ENCODE peak calls at places on chromosomes 5 and 9, in ten cellular contexts. One of them, this sample, is unnamed.

GRCh38 chr5:129244478-129244877 is 149.9 kb downstream of the ISOC1 start:
- DNase-seq in cardiac muscle cell: peak
- DNase-seq in NCI-H1092: no peak
- DNase-seq in GF-D8: no peak
- DNase-seq in NCI-H460: no peak
- DNase-seq in left colon: no peak
- DNase-seq in activated T-helper 9 cell treated with anti-CD3 and anti-CD28 coated beads, Interleukin-2, amount 50 U/mL, for 16 hours: no peak
- DNase-seq in NCI-H1105 treated with DMSO at 0.1 percent for 48 hours: no peak
- DNase-seq in anterior cingulate cortex: no peak
- DNase-seq in neural crest cell: no peak
- DNase-seq in this sample: no peak

GRCh38 chr5:103358305-103358996 is 99.9 kb downstream of the MACIR start:
- DNase-seq in cardiac muscle cell: peak
- DNase-seq in NCI-H1092: no peak
- DNase-seq in GF-D8: no peak
- DNase-seq in NCI-H460: no peak
- DNase-seq in left colon: no peak
- DNase-seq in activated T-helper 9 cell treated with anti-CD3 and anti-CD28 coated beads, Interleukin-2, amount 50 U/mL, for 16 hours: no peak
- DNase-seq in NCI-H1105 treated with DMSO at 0.1 percent for 48 hours: no peak
- DNase-seq in anterior cingulate cortex: no peak
- DNase-seq in neural crest cell: no peak
- DNase-seq in this sample: no peak

GRCh38 chr9:127493592-127494303 is 42.4 kb downstream of the LRSAM1 start:
- DNase-seq in cardiac muscle cell: no peak
- DNase-seq in NCI-H1092: no peak
- DNase-seq in GF-D8: no peak
- DNase-seq in NCI-H460: no peak
- DNase-seq in left colon: peak
- DNase-seq in activated T-helper 9 cell treated with anti-CD3 and anti-CD28 coated beads, Interleukin-2, amount 50 U/mL, for 16 hours: no peak
- DNase-seq in NCI-H1105 treated with DMSO at 0.1 percent for 48 hours: no peak
- DNase-seq in anterior cingulate cortex: no peak
- DNase-seq in neural crest cell: no peak
- DNase-seq in this sample: no peak

GRCh38 chr9:112384690-112385089 is 4.8 kb downstream of the HSDL2 start:
- DNase-seq in cardiac muscle cell: no peak
- DNase-seq in NCI-H1092: no peak
- DNase-seq in GF-D8: peak
- DNase-seq in NCI-H460: no peak
- DNase-seq in left colon: no peak
- DNase-seq in activated T-helper 9 cell treated with anti-CD3 and anti-CD28 coated beads, Interleukin-2, amount 50 U/mL, for 16 hours: no peak
- DNase-seq in NCI-H1105 treated with DMSO at 0.1 percent for 48 hours: no peak
- DNase-seq in anterior cingulate cortex: no peak
- DNase-seq in neural crest cell: no peak
- DNase-seq in this sample: no peak

GRCh38 chr9:123411636-123412035 is 55.6 kb downstream of the CRB2 start:
- DNase-seq in cardiac muscle cell: no peak
- DNase-seq in NCI-H1092: no peak
- DNase-seq in GF-D8: no peak
- DNase-seq in NCI-H460: no peak
- DNase-seq in left colon: no peak
- DNase-seq in activated T-helper 9 cell treated with anti-CD3 and anti-CD28 coated beads, Interleukin-2, amount 50 U/mL, for 16 hours: no peak
- DNase-seq in NCI-H1105 treated with DMSO at 0.1 percent for 48 hours: no peak
- DNase-seq in anterior cingulate cortex: no peak
- DNase-seq in neural crest cell: no peak
- DNase-seq in this sample: no peak

GRCh38 chr5:52920929-52921328 is 68.2 kb upstream of the ITGA2 start:
- DNase-seq in cardiac muscle cell: peak
- DNase-seq in NCI-H1092: no peak
- DNase-seq in GF-D8: no peak
- DNase-seq in NCI-H460: no peak
- DNase-seq in left colon: no peak
- DNase-seq in activated T-helper 9 cell treated with anti-CD3 and anti-CD28 coated beads, Interleukin-2, amount 50 U/mL, for 16 hours: no peak
- DNase-seq in NCI-H1105 treated with DMSO at 0.1 percent for 48 hours: no peak
- DNase-seq in anterior cingulate cortex: no peak
- DNase-seq in neural crest cell: no peak
- DNase-seq in this sample: no peak

GRCh38 chr5:42502613-42503470 is 79.6 kb downstream of the GHR start:
- DNase-seq in cardiac muscle cell: no peak
- DNase-seq in NCI-H1092: no peak
- DNase-seq in GF-D8: no peak
- DNase-seq in NCI-H460: no peak
- DNase-seq in left colon: no peak
- DNase-seq in activated T-helper 9 cell treated with anti-CD3 and anti-CD28 coated beads, Interleukin-2, amount 50 U/mL, for 16 hours: no peak
- DNase-seq in NCI-H1105 treated with DMSO at 0.1 percent for 48 hours: no peak
- DNase-seq in anterior cingulate cortex: no peak
- DNase-seq in neural crest cell: no peak
- DNase-seq in this sample: no peak

GRCh38 chr5:96652769-96653455 is 9.3 kb upstream of the CAST start:
- DNase-seq in cardiac muscle cell: no peak
- DNase-seq in NCI-H1092: no peak
- DNase-seq in GF-D8: no peak
- DNase-seq in NCI-H460: no peak
- DNase-seq in left colon: no peak
- DNase-seq in activated T-helper 9 cell treated with anti-CD3 and anti-CD28 coated beads, Interleukin-2, amount 50 U/mL, for 16 hours: no peak
- DNase-seq in NCI-H1105 treated with DMSO at 0.1 percent for 48 hours: no peak
- DNase-seq in anterior cingulate cortex: no peak
- DNase-seq in neural crest cell: no peak
- DNase-seq in this sample: no peak

GRCh38 chr5:147168578-147169327 is 66.1 kb upstream of the STK32A start:
- DNase-seq in cardiac muscle cell: peak
- DNase-seq in NCI-H1092: no peak
- DNase-seq in GF-D8: no peak
- DNase-seq in NCI-H460: no peak
- DNase-seq in left colon: no peak
- DNase-seq in activated T-helper 9 cell treated with anti-CD3 and anti-CD28 coated beads, Interleukin-2, amount 50 U/mL, for 16 hours: no peak
- DNase-seq in NCI-H1105 treated with DMSO at 0.1 percent for 48 hours: no peak
- DNase-seq in anterior cingulate cortex: no peak
- DNase-seq in neural crest cell: no peak
- DNase-seq in this sample: no peak

GRCh38 chr5:38167562-38167996 is 90.8 kb upstream of the EGFLAM start:
- DNase-seq in cardiac muscle cell: no peak
- DNase-seq in NCI-H1092: no peak
- DNase-seq in GF-D8: no peak
- DNase-seq in NCI-H460: no peak
- DNase-seq in left colon: no peak
- DNase-seq in activated T-helper 9 cell treated with anti-CD3 and anti-CD28 coated beads, Interleukin-2, amount 50 U/mL, for 16 hours: no peak
- DNase-seq in NCI-H1105 treated with DMSO at 0.1 percent for 48 hours: peak
- DNase-seq in anterior cingulate cortex: no peak
- DNase-seq in neural crest cell: no peak
- DNase-seq in this sample: no peak

GRCh38 chr9:97572196-97572891 is 60.8 kb downstream of the TSTD2 start:
- DNase-seq in cardiac muscle cell: no peak
- DNase-seq in NCI-H1092: no peak
- DNase-seq in GF-D8: no peak
- DNase-seq in NCI-H460: no peak
- DNase-seq in left colon: no peak
- DNase-seq in activated T-helper 9 cell treated with anti-CD3 and anti-CD28 coated beads, Interleukin-2, amount 50 U/mL, for 16 hours: no peak
- DNase-seq in NCI-H1105 treated with DMSO at 0.1 percent for 48 hours: no peak
- DNase-seq in anterior cingulate cortex: no peak
- DNase-seq in neural crest cell: no peak
- DNase-seq in this sample: no peak

GRCh38 chr5:103224118-103224893 is 34.3 kb upstream of the MACIR start:
- DNase-seq in cardiac muscle cell: peak
- DNase-seq in NCI-H1092: peak
- DNase-seq in GF-D8: peak
- DNase-seq in NCI-H460: peak
- DNase-seq in left colon: peak
- DNase-seq in activated T-helper 9 cell treated with anti-CD3 and anti-CD28 coated beads, Interleukin-2, amount 50 U/mL, for 16 hours: no peak
- DNase-seq in NCI-H1105 treated with DMSO at 0.1 percent for 48 hours: peak
- DNase-seq in anterior cingulate cortex: no peak
- DNase-seq in neural crest cell: peak
- DNase-seq in this sample: peak

GRCh38 chr9:70791936-70792335 is 329.5 kb downstream of the TRPM3 start:
- DNase-seq in cardiac muscle cell: no peak
- DNase-seq in NCI-H1092: no peak
- DNase-seq in GF-D8: no peak
- DNase-seq in NCI-H460: no peak
- DNase-seq in left colon: no peak
- DNase-seq in activated T-helper 9 cell treated with anti-CD3 and anti-CD28 coated beads, Interleukin-2, amount 50 U/mL, for 16 hours: no peak
- DNase-seq in NCI-H1105 treated with DMSO at 0.1 percent for 48 hours: no peak
- DNase-seq in anterior cingulate cortex: no peak
- DNase-seq in neural crest cell: no peak
- DNase-seq in this sample: no peak

GRCh38 chr9:35510745-35511428 is 21.0 kb downstream of the RUSC2 start:
- DNase-seq in cardiac muscle cell: peak
- DNase-seq in NCI-H1092: no peak
- DNase-seq in GF-D8: no peak
- DNase-seq in NCI-H460: no peak
- DNase-seq in left colon: peak
- DNase-seq in activated T-helper 9 cell treated with anti-CD3 and anti-CD28 coated beads, Interleukin-2, amount 50 U/mL, for 16 hours: no peak
- DNase-seq in NCI-H1105 treated with DMSO at 0.1 percent for 48 hours: no peak
- DNase-seq in anterior cingulate cortex: no peak
- DNase-seq in neural crest cell: no peak
- DNase-seq in this sample: no peak

GRCh38 chr5:83780681-83781080 is 60.0 kb upstream of the HAPLN1 start:
- DNase-seq in cardiac muscle cell: no peak
- DNase-seq in NCI-H1092: no peak
- DNase-seq in GF-D8: no peak
- DNase-seq in NCI-H460: no peak
- DNase-seq in left colon: no peak
- DNase-seq in activated T-helper 9 cell treated with anti-CD3 and anti-CD28 coated beads, Interleukin-2, amount 50 U/mL, for 16 hours: no peak
- DNase-seq in NCI-H1105 treated with DMSO at 0.1 percent for 48 hours: no peak
- DNase-seq in anterior cingulate cortex: no peak
- DNase-seq in neural crest cell: no peak
- DNase-seq in this sample: no peak

GRCh38 chr5:67652212-67652611 is 455.6 kb upstream of the CD180 start:
- DNase-seq in cardiac muscle cell: no peak
- DNase-seq in NCI-H1092: no peak
- DNase-seq in GF-D8: no peak
- DNase-seq in NCI-H460: no peak
- DNase-seq in left colon: no peak
- DNase-seq in activated T-helper 9 cell treated with anti-CD3 and anti-CD28 coated beads, Interleukin-2, amount 50 U/mL, for 16 hours: no peak
- DNase-seq in NCI-H1105 treated with DMSO at 0.1 percent for 48 hours: no peak
- DNase-seq in anterior cingulate cortex: no peak
- DNase-seq in neural crest cell: no peak
- DNase-seq in this sample: no peak

GRCh38 chr5:1499851-1500250 is 23.9 kb downstream of the LPCAT1 start:
- DNase-seq in cardiac muscle cell: no peak
- DNase-seq in NCI-H1092: no peak
- DNase-seq in GF-D8: no peak
- DNase-seq in NCI-H460: no peak
- DNase-seq in left colon: no peak
- DNase-seq in activated T-helper 9 cell treated with anti-CD3 and anti-CD28 coated beads, Interleukin-2, amount 50 U/mL, for 16 hours: no peak
- DNase-seq in NCI-H1105 treated with DMSO at 0.1 percent for 48 hours: no peak
- DNase-seq in anterior cingulate cortex: no peak
- DNase-seq in neural crest cell: no peak
- DNase-seq in this sample: no peak

GRCh38 chr5:140148508-140148907 is 22.8 kb downstream of the IGIP start:
- DNase-seq in cardiac muscle cell: peak
- DNase-seq in NCI-H1092: no peak
- DNase-seq in GF-D8: no peak
- DNase-seq in NCI-H460: peak
- DNase-seq in left colon: no peak
- DNase-seq in activated T-helper 9 cell treated with anti-CD3 and anti-CD28 coated beads, Interleukin-2, amount 50 U/mL, for 16 hours: no peak
- DNase-seq in NCI-H1105 treated with DMSO at 0.1 percent for 48 hours: no peak
- DNase-seq in anterior cingulate cortex: no peak
- DNase-seq in neural crest cell: peak
- DNase-seq in this sample: peak

GRCh38 chr9:124078641-124079040 is 67.1 kb downstream of the LHX2 start:
- DNase-seq in cardiac muscle cell: peak
- DNase-seq in NCI-H1092: no peak
- DNase-seq in GF-D8: no peak
- DNase-seq in NCI-H460: peak
- DNase-seq in left colon: no peak
- DNase-seq in activated T-helper 9 cell treated with anti-CD3 and anti-CD28 coated beads, Interleukin-2, amount 50 U/mL, for 16 hours: no peak
- DNase-seq in NCI-H1105 treated with DMSO at 0.1 percent for 48 hours: no peak
- DNase-seq in anterior cingulate cortex: no peak
- DNase-seq in neural crest cell: no peak
- DNase-seq in this sample: no peak

GRCh38 chr9:133569891-133570651 is 35.6 kb downstream of the ADAMTSL2 start:
- DNase-seq in cardiac muscle cell: no peak
- DNase-seq in NCI-H1092: no peak
- DNase-seq in GF-D8: no peak
- DNase-seq in NCI-H460: no peak
- DNase-seq in left colon: no peak
- DNase-seq in activated T-helper 9 cell treated with anti-CD3 and anti-CD28 coated beads, Interleukin-2, amount 50 U/mL, for 16 hours: no peak
- DNase-seq in NCI-H1105 treated with DMSO at 0.1 percent for 48 hours: no peak
- DNase-seq in anterior cingulate cortex: no peak
- DNase-seq in neural crest cell: no peak
- DNase-seq in this sample: peak

GRCh38 chr5:122844916-122845252 is 529 bp upstream of the SNX24 start:
- DNase-seq in cardiac muscle cell: no peak
- DNase-seq in NCI-H1092: no peak
- DNase-seq in GF-D8: no peak
- DNase-seq in NCI-H460: no peak
- DNase-seq in left colon: no peak
- DNase-seq in activated T-helper 9 cell treated with anti-CD3 and anti-CD28 coated beads, Interleukin-2, amount 50 U/mL, for 16 hours: no peak
- DNase-seq in NCI-H1105 treated with DMSO at 0.1 percent for 48 hours: peak
- DNase-seq in anterior cingulate cortex: no peak
- DNase-seq in neural crest cell: no peak
- DNase-seq in this sample: no peak

GRCh38 chr9:34437006-34437925 is 21.1 kb downstream of the FAM219A start:
- DNase-seq in cardiac muscle cell: peak
- DNase-seq in NCI-H1092: peak
- DNase-seq in GF-D8: no peak
- DNase-seq in NCI-H460: peak
- DNase-seq in left colon: no peak
- DNase-seq in activated T-helper 9 cell treated with anti-CD3 and anti-CD28 coated beads, Interleukin-2, amount 50 U/mL, for 16 hours: peak
- DNase-seq in NCI-H1105 treated with DMSO at 0.1 percent for 48 hours: peak
- DNase-seq in anterior cingulate cortex: peak
- DNase-seq in neural crest cell: peak
- DNase-seq in this sample: peak

GRCh38 chr5:67808340-67808739 is 407.2 kb upstream of the PIK3R1 start:
- DNase-seq in cardiac muscle cell: no peak
- DNase-seq in NCI-H1092: no peak
- DNase-seq in GF-D8: no peak
- DNase-seq in NCI-H460: no peak
- DNase-seq in left colon: no peak
- DNase-seq in activated T-helper 9 cell treated with anti-CD3 and anti-CD28 coated beads, Interleukin-2, amount 50 U/mL, for 16 hours: no peak
- DNase-seq in NCI-H1105 treated with DMSO at 0.1 percent for 48 hours: no peak
- DNase-seq in anterior cingulate cortex: no peak
- DNase-seq in neural crest cell: no peak
- DNase-seq in this sample: no peak